ENCODE peak calls at places on chromosomes 3 and 15, in five cellular contexts. One of them, this sample, is unnamed.

GRCh38 chr3:134291300-134292254 is 40.9 kb upstream of the RYK start:
- DNase-seq in AG09309: no peak
- DNase-seq in activated CD8-positive, alpha-beta T cell treated with anti-CD3 and anti-CD28 coated beads for 36 hours: no peak
- DNase-seq in brain microvascular endothelial cell: peak
- DNase-seq in RWPE1: peak
- DNase-seq in this sample: no peak

GRCh38 chr3:64438837-64439236 is 213.6 kb upstream of the PRICKLE2 start:
- DNase-seq in AG09309: no peak
- DNase-seq in brain microvascular endothelial cell: no peak
- DNase-seq in activated CD8-positive, alpha-beta T cell treated with anti-CD3 and anti-CD28 coated beads for 36 hours: no peak
- DNase-seq in RWPE1: no peak
- DNase-seq in this sample: no peak

GRCh38 chr3:115660646-115661442 is 37.5 kb downstream of the GAP43 start:
- DNase-seq in brain microvascular endothelial cell: no peak
- DNase-seq in AG09309: no peak
- DNase-seq in activated CD8-positive, alpha-beta T cell treated with anti-CD3 and anti-CD28 coated beads for 36 hours: no peak
- DNase-seq in RWPE1: no peak
- DNase-seq in this sample: no peak

GRCh38 chr15:99145005-99145404 is 40.1 kb downstream of the SYNM start:
- DNase-seq in RWPE1: no peak
- DNase-seq in activated CD8-positive, alpha-beta T cell treated with anti-CD3 and anti-CD28 coated beads for 36 hours: no peak
- DNase-seq in brain microvascular endothelial cell: no peak
- DNase-seq in AG09309: no peak
- DNase-seq in this sample: no peak

GRCh38 chr3:84194032-84194431 is 764.8 kb upstream of the CADM2 start:
- DNase-seq in activated CD8-positive, alpha-beta T cell treated with anti-CD3 and anti-CD28 coated beads for 36 hours: no peak
- DNase-seq in RWPE1: peak
- DNase-seq in brain microvascular endothelial cell: no peak
- DNase-seq in AG09309: no peak
- DNase-seq in this sample: no peak

GRCh38 chr15:40137011-40137906 is 23.6 kb upstream of the BUB1B start:
- DNase-seq in AG09309: no peak
- DNase-seq in RWPE1: no peak
- DNase-seq in brain microvascular endothelial cell: no peak
- DNase-seq in activated CD8-positive, alpha-beta T cell treated with anti-CD3 and anti-CD28 coated beads for 36 hours: no peak
- DNase-seq in this sample: no peak

GRCh38 chr15:23003736-23004135 is 23.6 kb upstream of the CYFIP1 start:
- DNase-seq in RWPE1: no peak
- DNase-seq in AG09309: no peak
- DNase-seq in brain microvascular endothelial cell: no peak
- DNase-seq in activated CD8-positive, alpha-beta T cell treated with anti-CD3 and anti-CD28 coated beads for 36 hours: no peak
- DNase-seq in this sample: no peak

GRCh38 chr3:170602556-170602955 is 16.7 kb upstream of the SLC7A14 start:
- DNase-seq in AG09309: no peak
- DNase-seq in activated CD8-positive, alpha-beta T cell treated with anti-CD3 and anti-CD28 coated beads for 36 hours: no peak
- DNase-seq in brain microvascular endothelial cell: no peak
- DNase-seq in RWPE1: no peak
- DNase-seq in this sample: no peak

GRCh38 chr15:88031461-88031860 is 225.1 kb downstream of the NTRK3 start:
- DNase-seq in brain microvascular endothelial cell: no peak
- DNase-seq in activated CD8-positive, alpha-beta T cell treated with anti-CD3 and anti-CD28 coated beads for 36 hours: no peak
- DNase-seq in RWPE1: no peak
- DNase-seq in AG09309: no peak
- DNase-seq in this sample: no peak

GRCh38 chr3:193771011-193771697 is 178.1 kb downstream of the OPA1 start:
- DNase-seq in brain microvascular endothelial cell: no peak
- DNase-seq in activated CD8-positive, alpha-beta T cell treated with anti-CD3 and anti-CD28 coated beads for 36 hours: no peak
- DNase-seq in RWPE1: no peak
- DNase-seq in AG09309: no peak
- DNase-seq in this sample: no peak

GRCh38 chr15:29668120-29668602 is 154.1 kb downstream of the TJP1 start:
- DNase-seq in AG09309: peak
- DNase-seq in activated CD8-positive, alpha-beta T cell treated with anti-CD3 and anti-CD28 coated beads for 36 hours: peak
- DNase-seq in brain microvascular endothelial cell: peak
- DNase-seq in RWPE1: peak
- DNase-seq in this sample: no peak

GRCh38 chr15:85588657-85589056 is 206.1 kb downstream of the KLHL25 start:
- DNase-seq in activated CD8-positive, alpha-beta T cell treated with anti-CD3 and anti-CD28 coated beads for 36 hours: no peak
- DNase-seq in brain microvascular endothelial cell: peak
- DNase-seq in RWPE1: no peak
- DNase-seq in AG09309: no peak
- DNase-seq in this sample: no peak

GRCh38 chr3:136929984-136930671 is 27.7 kb upstream of the IL20RB start:
- DNase-seq in RWPE1: peak
- DNase-seq in activated CD8-positive, alpha-beta T cell treated with anti-CD3 and anti-CD28 coated beads for 36 hours: no peak
- DNase-seq in AG09309: no peak
- DNase-seq in brain microvascular endothelial cell: no peak
- DNase-seq in this sample: no peak

GRCh38 chr15:67114846-67115521 is 49.6 kb downstream of the SMAD3 start:
- DNase-seq in activated CD8-positive, alpha-beta T cell treated with anti-CD3 and anti-CD28 coated beads for 36 hours: no peak
- DNase-seq in brain microvascular endothelial cell: no peak
- DNase-seq in RWPE1: no peak
- DNase-seq in AG09309: no peak
- DNase-seq in this sample: no peak

GRCh38 chr15:96693990-96694517 is 363.6 kb downstream of the NR2F2 start:
- DNase-seq in brain microvascular endothelial cell: no peak
- DNase-seq in activated CD8-positive, alpha-beta T cell treated with anti-CD3 and anti-CD28 coated beads for 36 hours: no peak
- DNase-seq in AG09309: no peak
- DNase-seq in RWPE1: no peak
- DNase-seq in this sample: no peak

GRCh38 chr3:23238156-23238555 is 35.0 kb downstream of the UBE2E2 start:
- DNase-seq in activated CD8-positive, alpha-beta T cell treated with anti-CD3 and anti-CD28 coated beads for 36 hours: no peak
- DNase-seq in RWPE1: no peak
- DNase-seq in AG09309: no peak
- DNase-seq in brain microvascular endothelial cell: no peak
- DNase-seq in this sample: no peak

GRCh38 chr15:59764775-59765174 is 75.7 kb upstream of the BNIP2 start:
- DNase-seq in activated CD8-positive, alpha-beta T cell treated with anti-CD3 and anti-CD28 coated beads for 36 hours: no peak
- DNase-seq in brain microvascular endothelial cell: no peak
- DNase-seq in AG09309: no peak
- DNase-seq in RWPE1: no peak
- DNase-seq in this sample: no peak

GRCh38 chr3:153289334-153289808 is 127.3 kb downstream of the RAP2B start:
- DNase-seq in brain microvascular endothelial cell: peak
- DNase-seq in AG09309: no peak
- DNase-seq in activated CD8-positive, alpha-beta T cell treated with anti-CD3 and anti-CD28 coated beads for 36 hours: no peak
- DNase-seq in RWPE1: no peak
- DNase-seq in this sample: no peak

GRCh38 chr3:8166013-8166412 is 335.6 kb upstream of the LMCD1 start:
- DNase-seq in activated CD8-positive, alpha-beta T cell treated with anti-CD3 and anti-CD28 coated beads for 36 hours: no peak
- DNase-seq in brain microvascular endothelial cell: no peak
- DNase-seq in AG09309: no peak
- DNase-seq in RWPE1: no peak
- DNase-seq in this sample: no peak

GRCh38 chr3:15010664-15011063 is 54.5 kb downstream of the MRPS25 start:
- DNase-seq in activated CD8-positive, alpha-beta T cell treated with anti-CD3 and anti-CD28 coated beads for 36 hours: no peak
- DNase-seq in AG09309: no peak
- DNase-seq in RWPE1: peak
- DNase-seq in brain microvascular endothelial cell: no peak
- DNase-seq in this sample: no peak

GRCh38 chr3:169634618-169635236 is 28.8 kb downstream of the MECOM start:
- DNase-seq in activated CD8-positive, alpha-beta T cell treated with anti-CD3 and anti-CD28 coated beads for 36 hours: no peak
- DNase-seq in brain microvascular endothelial cell: no peak
- DNase-seq in RWPE1: peak
- DNase-seq in AG09309: no peak
- DNase-seq in this sample: no peak

GRCh38 chr3:56408761-56409196 is 59.5 kb downstream of the ERC2 start:
- DNase-seq in brain microvascular endothelial cell: no peak
- DNase-seq in RWPE1: no peak
- DNase-seq in AG09309: no peak
- DNase-seq in activated CD8-positive, alpha-beta T cell treated with anti-CD3 and anti-CD28 coated beads for 36 hours: no peak
- DNase-seq in this sample: no peak

GRCh38 chr15:61824291-61824690 is 236.0 kb downstream of the VPS13C start:
- DNase-seq in brain microvascular endothelial cell: no peak
- DNase-seq in AG09309: no peak
- DNase-seq in RWPE1: no peak
- DNase-seq in activated CD8-positive, alpha-beta T cell treated with anti-CD3 and anti-CD28 coated beads for 36 hours: no peak
- DNase-seq in this sample: no peak

GRCh38 chr15:41337631-41338522 is 5.2 kb downstream of the NUSAP1 start:
- DNase-seq in activated CD8-positive, alpha-beta T cell treated with anti-CD3 and anti-CD28 coated beads for 36 hours: no peak
- DNase-seq in RWPE1: no peak
- DNase-seq in brain microvascular endothelial cell: no peak
- DNase-seq in AG09309: no peak
- DNase-seq in this sample: no peak

GRCh38 chr15:58201536-58201935 is 63.4 kb downstream of the AQP9 start:
- DNase-seq in RWPE1: no peak
- DNase-seq in activated CD8-positive, alpha-beta T cell treated with anti-CD3 and anti-CD28 coated beads for 36 hours: no peak
- DNase-seq in brain microvascular endothelial cell: no peak
- DNase-seq in AG09309: peak
- DNase-seq in this sample: no peak

GRCh38 chr3:64358176-64358575 is 132.9 kb upstream of the PRICKLE2 start:
- DNase-seq in RWPE1: no peak
- DNase-seq in brain microvascular endothelial cell: no peak
- DNase-seq in activated CD8-positive, alpha-beta T cell treated with anti-CD3 and anti-CD28 coated beads for 36 hours: no peak
- DNase-seq in AG09309: no peak
- DNase-seq in this sample: no peak

GRCh38 chr3:125061170-125061569 is 5.4 kb upstream of the HEG1 start:
- DNase-seq in activated CD8-positive, alpha-beta T cell treated with anti-CD3 and anti-CD28 coated beads for 36 hours: no peak
- DNase-seq in AG09309: no peak
- DNase-seq in RWPE1: no peak
- DNase-seq in brain microvascular endothelial cell: no peak
- DNase-seq in this sample: no peak

GRCh38 chr3:22176911-22177310 is 425.9 kb upstream of the ZNF385D start:
- DNase-seq in brain microvascular endothelial cell: no peak
- DNase-seq in RWPE1: no peak
- DNase-seq in activated CD8-positive, alpha-beta T cell treated with anti-CD3 and anti-CD28 coated beads for 36 hours: no peak
- DNase-seq in AG09309: no peak
- DNase-seq in this sample: no peak

GRCh38 chr3:107882261-107882660 is 208.6 kb downstream of the CD47 start:
- DNase-seq in brain microvascular endothelial cell: no peak
- DNase-seq in activated CD8-positive, alpha-beta T cell treated with anti-CD3 and anti-CD28 coated beads for 36 hours: no peak
- DNase-seq in RWPE1: no peak
- DNase-seq in AG09309: no peak
- DNase-seq in this sample: no peak

GRCh38 chr15:70788114-70789049 is 25.0 kb upstream of the UACA start:
- DNase-seq in brain microvascular endothelial cell: peak
- DNase-seq in RWPE1: no peak
- DNase-seq in AG09309: peak
- DNase-seq in activated CD8-positive, alpha-beta T cell treated with anti-CD3 and anti-CD28 coated beads for 36 hours: no peak
- DNase-seq in this sample: no peak

GRCh38 chr15:101156509-101157159 is 95.2 kb downstream of the CHSY1 start:
- DNase-seq in brain microvascular endothelial cell: peak
- DNase-seq in AG09309: peak
- DNase-seq in activated CD8-positive, alpha-beta T cell treated with anti-CD3 and anti-CD28 coated beads for 36 hours: no peak
- DNase-seq in RWPE1: no peak
- DNase-seq in this sample: peak

GRCh38 chr15:97482521-97482920 is 478.0 kb upstream of the ARRDC4 start:
- DNase-seq in RWPE1: no peak
- DNase-seq in brain microvascular endothelial cell: no peak
- DNase-seq in activated CD8-positive, alpha-beta T cell treated with anti-CD3 and anti-CD28 coated beads for 36 hours: no peak
- DNase-seq in AG09309: no peak
- DNase-seq in this sample: no peak

GRCh38 chr15:93467327-93467726 is 378.3 kb upstream of the RGMA start:
- DNase-seq in activated CD8-positive, alpha-beta T cell treated with anti-CD3 and anti-CD28 coated beads for 36 hours: no peak
- DNase-seq in brain microvascular endothelial cell: no peak
- DNase-seq in AG09309: no peak
- DNase-seq in RWPE1: no peak
- DNase-seq in this sample: no peak

GRCh38 chr3:183810643-183811594 is 14.5 kb downstream of the MAP6D1 start:
- DNase-seq in brain microvascular endothelial cell: no peak
- DNase-seq in AG09309: no peak
- DNase-seq in activated CD8-positive, alpha-beta T cell treated with anti-CD3 and anti-CD28 coated beads for 36 hours: no peak
- DNase-seq in RWPE1: no peak
- DNase-seq in this sample: no peak

GRCh38 chr3:180990494-180990893 is 958 bp upstream of the DNAJC19 start:
- DNase-seq in AG09309: no peak
- DNase-seq in RWPE1: no peak
- DNase-seq in activated CD8-positive, alpha-beta T cell treated with anti-CD3 and anti-CD28 coated beads for 36 hours: no peak
- DNase-seq in brain microvascular endothelial cell: no peak
- DNase-seq in this sample: no peak

GRCh38 chr3:132721479-132722164 is 587 bp downstream of the NPHP3 start:
- DNase-seq in brain microvascular endothelial cell: peak
- DNase-seq in RWPE1: peak
- DNase-seq in AG09309: peak
- DNase-seq in activated CD8-positive, alpha-beta T cell treated with anti-CD3 and anti-CD28 coated beads for 36 hours: peak
- DNase-seq in this sample: no peak
- TF ChIP-seq CTCF in brain microvascular endothelial cell: peak
- TF ChIP-seq CTCF in RWPE1: peak
- TF ChIP-seq CTCF in AG09309: peak
- TF ChIP-seq CTCF in activated CD8-positive, alpha-beta T cell treated with anti-CD3 and anti-CD28 coated beads for 36 hours: no peak
- TF ChIP-seq CTCF in this sample: no peak

GRCh38 chr3:123412076-123412475 is 36.8 kb downstream of the ADCY5 start:
- DNase-seq in RWPE1: no peak
- DNase-seq in AG09309: no peak
- DNase-seq in brain microvascular endothelial cell: no peak
- DNase-seq in activated CD8-positive, alpha-beta T cell treated with anti-CD3 and anti-CD28 coated beads for 36 hours: no peak
- DNase-seq in this sample: no peak
- TF ChIP-seq CTCF in RWPE1: no peak
- TF ChIP-seq CTCF in AG09309: no peak
- TF ChIP-seq CTCF in brain microvascular endothelial cell: no peak
- TF ChIP-seq CTCF in activated CD8-positive, alpha-beta T cell treated with anti-CD3 and anti-CD28 coated beads for 36 hours: no peak
- TF ChIP-seq CTCF in this sample: no peak

DNA sequence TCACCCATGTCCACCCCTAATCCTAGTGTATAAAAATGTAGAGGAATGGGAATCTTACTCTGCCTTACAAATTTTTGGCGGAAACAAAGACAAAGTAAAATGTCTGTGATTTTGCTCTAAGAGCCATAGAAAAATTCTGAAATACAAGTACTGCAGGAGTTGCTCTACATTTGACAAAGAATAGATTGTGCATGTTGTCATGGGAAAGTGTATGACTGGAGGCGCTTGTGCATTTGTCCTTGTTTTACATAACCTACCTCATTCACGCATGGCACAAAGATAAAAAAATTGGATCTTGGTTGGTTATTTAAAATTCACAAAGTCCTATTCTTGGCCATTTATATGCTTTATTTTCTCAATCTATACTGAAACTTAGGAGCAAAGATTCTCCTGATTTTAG is 2.0 kb upstream of the TUSC7 start:
- DNase-seq in brain microvascular endothelial cell: no peak
- DNase-seq in AG09309: no peak
- DNase-seq in RWPE1: no peak
- DNase-seq in activated CD8-positive, alpha-beta T cell treated with anti-CD3 and anti-CD28 coated beads for 36 hours: no peak
- DNase-seq in this sample: no peak
- TF ChIP-seq CTCF in brain microvascular endothelial cell: no peak
- TF ChIP-seq CTCF in AG09309: no peak
- TF ChIP-seq CTCF in RWPE1: no peak
- TF ChIP-seq CTCF in activated CD8-positive, alpha-beta T cell treated with anti-CD3 and anti-CD28 coated beads for 36 hours: no peak
- TF ChIP-seq CTCF in this sample: no peak

GRCh38 chr3:86785381-86785780 is 205.6 kb downstream of the VGLL3 start:
- DNase-seq in activated CD8-positive, alpha-beta T cell treated with anti-CD3 and anti-CD28 coated beads for 36 hours: no peak
- DNase-seq in RWPE1: peak
- DNase-seq in AG09309: peak
- DNase-seq in brain microvascular endothelial cell: no peak
- DNase-seq in this sample: no peak
- TF ChIP-seq CTCF in activated CD8-positive, alpha-beta T cell treated with anti-CD3 and anti-CD28 coated beads for 36 hours: no peak
- TF ChIP-seq CTCF in RWPE1: no peak
- TF ChIP-seq CTCF in AG09309: peak
- TF ChIP-seq CTCF in brain microvascular endothelial cell: peak
- TF ChIP-seq CTCF in this sample: no peak

This sample was measured in GM20000.